ENCODE peak calls at places on chromosome 22, in seven cellular contexts. One of them, this sample, is unnamed.

GRCh38 chr22:33000342-33001280 is 57.6 kb downstream of the SYN3 start:
- DNase-seq in Peyer's patch: peak
- DNase-seq in cardiac muscle cell: peak
- DNase-seq in transverse colon: peak
- DNase-seq in brain microvascular endothelial cell: peak
- DNase-seq in cardiac fibroblast: peak
- DNase-seq in fibroblast of the aortic adventitia: peak
- DNase-seq in this sample: no peak

GRCh38 chr22:33438273-33438672 is 380.1 kb upstream of the SYN3 start:
- DNase-seq in brain microvascular endothelial cell: peak
- DNase-seq in Peyer's patch: no peak
- DNase-seq in cardiac muscle cell: peak
- DNase-seq in fibroblast of the aortic adventitia: peak
- DNase-seq in cardiac fibroblast: peak
- DNase-seq in transverse colon: no peak
- DNase-seq in this sample: no peak

GRCh38 chr22:42805998-42806481 is 51.0 kb downstream of the ARFGAP3 start:
- DNase-seq in cardiac muscle cell: no peak
- DNase-seq in brain microvascular endothelial cell: no peak
- DNase-seq in cardiac fibroblast: peak
- DNase-seq in transverse colon: no peak
- DNase-seq in Peyer's patch: no peak
- DNase-seq in fibroblast of the aortic adventitia: no peak
- DNase-seq in this sample: no peak

GRCh38 chr22:45470871-45471270 is 31.8 kb upstream of the FBLN1 start:
- DNase-seq in cardiac fibroblast: no peak
- DNase-seq in transverse colon: no peak
- DNase-seq in fibroblast of the aortic adventitia: no peak
- DNase-seq in cardiac muscle cell: no peak
- DNase-seq in brain microvascular endothelial cell: no peak
- DNase-seq in Peyer's patch: no peak
- DNase-seq in this sample: no peak

GRCh38 chr22:50208430-50208938 is 7.7 kb downstream of the SELENOO start:
- DNase-seq in Peyer's patch: no peak
- DNase-seq in cardiac fibroblast: no peak
- DNase-seq in cardiac muscle cell: no peak
- DNase-seq in brain microvascular endothelial cell: no peak
- DNase-seq in fibroblast of the aortic adventitia: no peak
- DNase-seq in transverse colon: no peak
- DNase-seq in this sample: no peak

GRCh38 chr22:32991353-32992115 is 66.6 kb downstream of the SYN3 start:
- DNase-seq in brain microvascular endothelial cell: no peak
- DNase-seq in Peyer's patch: no peak
- DNase-seq in cardiac muscle cell: peak
- DNase-seq in cardiac fibroblast: peak
- DNase-seq in fibroblast of the aortic adventitia: peak
- DNase-seq in transverse colon: no peak
- DNase-seq in this sample: no peak

GRCh38 chr22:31625661-31626426 is 36.2 kb downstream of the PISD start:
- DNase-seq in transverse colon: peak
- DNase-seq in cardiac muscle cell: peak
- DNase-seq in brain microvascular endothelial cell: peak
- DNase-seq in fibroblast of the aortic adventitia: peak
- DNase-seq in cardiac fibroblast: peak
- DNase-seq in Peyer's patch: no peak
- DNase-seq in this sample: no peak

GRCh38 chr22:48257690-48258065 is 1495.2 kb downstream of the TBC1D22A start:
- DNase-seq in brain microvascular endothelial cell: no peak
- DNase-seq in Peyer's patch: no peak
- DNase-seq in cardiac muscle cell: no peak
- DNase-seq in transverse colon: no peak
- DNase-seq in fibroblast of the aortic adventitia: no peak
- DNase-seq in cardiac fibroblast: no peak
- DNase-seq in this sample: no peak

GRCh38 chr22:47631571-47632102 is 869.2 kb downstream of the TBC1D22A start:
- DNase-seq in transverse colon: no peak
- DNase-seq in Peyer's patch: no peak
- DNase-seq in cardiac muscle cell: no peak
- DNase-seq in brain microvascular endothelial cell: no peak
- DNase-seq in cardiac fibroblast: no peak
- DNase-seq in fibroblast of the aortic adventitia: no peak
- DNase-seq in this sample: no peak

GRCh38 chr22:22035203-22035602 is 52.6 kb upstream of the TOP3B start:
- DNase-seq in cardiac fibroblast: no peak
- DNase-seq in fibroblast of the aortic adventitia: no peak
- DNase-seq in brain microvascular endothelial cell: no peak
- DNase-seq in Peyer's patch: no peak
- DNase-seq in transverse colon: no peak
- DNase-seq in cardiac muscle cell: no peak
- DNase-seq in this sample: no peak

GRCh38 chr22:39629851-39630250 is 59.3 kb downstream of the CACNA1I start:
- DNase-seq in fibroblast of the aortic adventitia: no peak
- DNase-seq in Peyer's patch: no peak
- DNase-seq in cardiac fibroblast: no peak
- DNase-seq in transverse colon: no peak
- DNase-seq in brain microvascular endothelial cell: no peak
- DNase-seq in cardiac muscle cell: no peak
- DNase-seq in this sample: no peak

GRCh38 chr22:45450931-45451651 is 37.6 kb downstream of the RIBC2 start:
- DNase-seq in Peyer's patch: no peak
- DNase-seq in fibroblast of the aortic adventitia: peak
- DNase-seq in cardiac muscle cell: peak
- DNase-seq in cardiac fibroblast: peak
- DNase-seq in brain microvascular endothelial cell: no peak
- DNase-seq in transverse colon: no peak
- DNase-seq in this sample: no peak

GRCh38 chr22:41355895-41356294 is 25.8 kb upstream of the TEF start:
- DNase-seq in transverse colon: no peak
- DNase-seq in brain microvascular endothelial cell: no peak
- DNase-seq in cardiac muscle cell: no peak
- DNase-seq in Peyer's patch: no peak
- DNase-seq in fibroblast of the aortic adventitia: no peak
- DNase-seq in cardiac fibroblast: no peak
- DNase-seq in this sample: no peak

DNA sequence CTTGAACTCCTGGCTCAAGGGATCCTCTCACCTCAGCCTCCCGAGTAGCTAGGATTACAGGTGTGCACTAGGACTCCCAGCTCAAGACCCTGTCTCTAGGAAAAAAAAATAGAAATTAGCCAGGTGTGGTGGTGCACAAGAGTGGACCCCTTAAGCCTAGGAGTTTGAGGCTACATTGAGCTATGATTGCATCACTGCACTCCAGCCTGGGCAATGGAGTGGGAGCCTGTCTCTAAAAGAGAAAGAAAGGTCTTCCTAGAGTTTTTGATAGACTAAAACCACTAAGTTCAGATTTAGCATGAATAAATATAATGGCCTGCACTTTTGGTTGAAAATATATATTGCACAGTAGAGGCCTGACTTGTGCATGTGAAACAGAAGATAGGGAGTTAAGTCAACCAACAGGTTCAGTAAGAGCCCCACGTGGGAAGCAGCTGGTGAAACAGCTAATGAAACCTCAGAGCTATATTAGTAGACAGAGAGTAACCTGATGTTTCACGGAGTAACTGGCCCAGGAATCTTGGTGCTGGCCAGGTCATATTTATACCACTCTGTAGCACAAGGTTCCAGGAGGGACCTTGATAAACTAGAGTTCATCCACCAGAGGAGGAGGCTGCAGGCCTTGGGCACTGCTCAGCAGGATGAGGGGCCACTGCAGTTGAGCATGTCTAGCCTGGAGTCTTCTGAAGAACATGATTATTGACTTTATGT is 4.6 kb upstream of the MICAL3 start:
- DNase-seq in Peyer's patch: no peak
- DNase-seq in transverse colon: peak
- DNase-seq in brain microvascular endothelial cell: no peak
- DNase-seq in fibroblast of the aortic adventitia: no peak
- DNase-seq in cardiac muscle cell: no peak
- DNase-seq in cardiac fibroblast: no peak
- DNase-seq in this sample: peak
- H3K4me3 ChIP-seq in Peyer's patch: no peak
- H3K4me3 ChIP-seq in transverse colon: no peak
- H3K4me3 ChIP-seq in brain microvascular endothelial cell: no peak
- H3K4me3 ChIP-seq in fibroblast of the aortic adventitia: no peak
- H3K4me3 ChIP-seq in cardiac muscle cell: no peak
- H3K4me3 ChIP-seq in cardiac fibroblast: peak
- H3K4me3 ChIP-seq in this sample: no peak

GRCh38 chr22:16932577-16932976 is 75.4 kb downstream of the GAB4 start:
- DNase-seq in brain microvascular endothelial cell: no peak
- DNase-seq in Peyer's patch: no peak
- DNase-seq in fibroblast of the aortic adventitia: no peak
- DNase-seq in cardiac fibroblast: no peak
- DNase-seq in cardiac muscle cell: no peak
- DNase-seq in transverse colon: no peak
- DNase-seq in this sample: no peak
- TF ChIP-seq CTCF in brain microvascular endothelial cell: no peak
- TF ChIP-seq CTCF in Peyer's patch: no peak
- TF ChIP-seq CTCF in fibroblast of the aortic adventitia: no peak
- TF ChIP-seq CTCF in cardiac fibroblast: no peak
- TF ChIP-seq CTCF in cardiac muscle cell: no peak
- TF ChIP-seq CTCF in transverse colon: no peak
- TF ChIP-seq CTCF in this sample: peak

DNA sequence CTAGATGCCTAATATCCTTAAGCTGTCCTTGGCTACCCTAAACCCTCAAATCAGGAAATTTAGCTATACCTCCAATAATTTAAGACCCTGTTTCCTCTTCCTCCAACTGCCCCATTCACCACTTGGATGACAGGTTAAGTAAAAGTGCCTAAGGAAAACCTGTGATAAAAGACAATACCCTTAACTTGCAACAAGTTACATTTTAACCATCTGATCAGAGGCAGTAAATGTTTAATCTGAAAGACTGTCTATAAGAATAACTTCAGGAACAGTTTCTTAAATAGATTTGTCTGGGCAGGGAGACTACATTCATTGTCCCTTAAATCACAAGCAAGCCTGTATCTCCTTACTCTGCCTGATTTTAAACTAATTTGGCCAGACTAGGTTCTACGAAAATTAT is 129.1 kb downstream of the APOL5 start:
- DNase-seq in brain microvascular endothelial cell: no peak
- DNase-seq in fibroblast of the aortic adventitia: no peak
- DNase-seq in transverse colon: no peak
- DNase-seq in Peyer's patch: no peak
- DNase-seq in cardiac muscle cell: no peak
- DNase-seq in cardiac fibroblast: no peak
- DNase-seq in this sample: no peak
- H3K4me3 ChIP-seq in brain microvascular endothelial cell: no peak
- H3K4me3 ChIP-seq in fibroblast of the aortic adventitia: no peak
- H3K4me3 ChIP-seq in transverse colon: no peak
- H3K4me3 ChIP-seq in Peyer's patch: no peak
- H3K4me3 ChIP-seq in cardiac muscle cell: no peak
- H3K4me3 ChIP-seq in cardiac fibroblast: no peak
- H3K4me3 ChIP-seq in this sample: no peak

GRCh38 chr22:36334081-36334831 is 53.5 kb downstream of the MYH9 start:
- DNase-seq in fibroblast of the aortic adventitia: no peak
- DNase-seq in cardiac muscle cell: no peak
- DNase-seq in cardiac fibroblast: no peak
- DNase-seq in Peyer's patch: no peak
- DNase-seq in transverse colon: peak
- DNase-seq in brain microvascular endothelial cell: no peak
- DNase-seq in this sample: no peak
- TF ChIP-seq CTCF in fibroblast of the aortic adventitia: no peak
- TF ChIP-seq CTCF in cardiac muscle cell: peak
- TF ChIP-seq CTCF in cardiac fibroblast: peak
- TF ChIP-seq CTCF in Peyer's patch: no peak
- TF ChIP-seq CTCF in transverse colon: no peak
- TF ChIP-seq CTCF in brain microvascular endothelial cell: peak
- TF ChIP-seq CTCF in this sample: peak

GRCh38 chr22:43812890-43813289 is 785 bp upstream of the EFCAB6 start:
- DNase-seq in fibroblast of the aortic adventitia: no peak
- DNase-seq in brain microvascular endothelial cell: no peak
- DNase-seq in cardiac fibroblast: no peak
- DNase-seq in cardiac muscle cell: no peak
- DNase-seq in transverse colon: no peak
- DNase-seq in Peyer's patch: no peak
- DNase-seq in this sample: no peak
- H3K4me3 ChIP-seq in fibroblast of the aortic adventitia: peak
- H3K4me3 ChIP-seq in brain microvascular endothelial cell: peak
- H3K4me3 ChIP-seq in cardiac fibroblast: peak
- H3K4me3 ChIP-seq in cardiac muscle cell: peak
- H3K4me3 ChIP-seq in transverse colon: peak
- H3K4me3 ChIP-seq in Peyer's patch: peak
- H3K4me3 ChIP-seq in this sample: peak

GRCh38 chr22:25192406-25192805 is 7.3 kb upstream of the CRYBB3 start:
- DNase-seq in Peyer's patch: no peak
- DNase-seq in cardiac muscle cell: no peak
- DNase-seq in cardiac fibroblast: no peak
- DNase-seq in brain microvascular endothelial cell: no peak
- DNase-seq in fibroblast of the aortic adventitia: no peak
- DNase-seq in transverse colon: no peak
- DNase-seq in this sample: no peak

GRCh38 chr22:25182131-25183110 is 17.2 kb upstream of the CRYBB3 start:
- DNase-seq in Peyer's patch: no peak
- DNase-seq in brain microvascular endothelial cell: no peak
- DNase-seq in fibroblast of the aortic adventitia: peak
- DNase-seq in cardiac muscle cell: peak
- DNase-seq in cardiac fibroblast: peak
- DNase-seq in transverse colon: no peak
- DNase-seq in this sample: no peak

GRCh38 chr22:25183959-25184619 is 15.6 kb upstream of the CRYBB3 start:
- DNase-seq in cardiac fibroblast: no peak
- DNase-seq in cardiac muscle cell: no peak
- DNase-seq in brain microvascular endothelial cell: no peak
- DNase-seq in Peyer's patch: no peak
- DNase-seq in fibroblast of the aortic adventitia: no peak
- DNase-seq in transverse colon: no peak
- DNase-seq in this sample: no peak

GRCh38 chr22:25186140-25186539 is 13.5 kb upstream of the CRYBB3 start:
- DNase-seq in cardiac fibroblast: no peak
- DNase-seq in brain microvascular endothelial cell: no peak
- DNase-seq in Peyer's patch: no peak
- DNase-seq in transverse colon: no peak
- DNase-seq in cardiac muscle cell: no peak
- DNase-seq in fibroblast of the aortic adventitia: no peak
- DNase-seq in this sample: no peak

DNA sequence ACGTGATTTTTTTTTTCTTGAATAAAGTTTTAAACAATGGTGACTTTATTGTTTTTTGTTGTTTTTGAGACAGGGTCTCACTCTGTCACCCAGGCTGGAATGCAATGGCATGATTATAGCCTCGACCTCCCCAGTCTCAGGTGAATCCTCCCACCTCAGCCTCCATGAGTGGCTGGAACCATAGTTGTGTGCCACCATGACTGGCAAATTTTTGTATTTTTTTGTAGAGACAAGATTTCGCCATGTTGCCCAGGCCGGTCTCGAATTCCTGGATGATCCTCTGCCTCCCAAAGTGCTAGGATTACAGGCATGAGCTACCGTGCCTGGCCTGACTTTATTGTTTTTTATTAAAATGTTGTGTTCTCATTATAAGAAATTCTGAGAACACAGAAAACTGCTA is 12.2 kb upstream of the CRYBB3 start:
- DNase-seq in transverse colon: no peak
- DNase-seq in brain microvascular endothelial cell: no peak
- DNase-seq in cardiac fibroblast: no peak
- DNase-seq in fibroblast of the aortic adventitia: no peak
- DNase-seq in Peyer's patch: no peak
- DNase-seq in cardiac muscle cell: no peak
- DNase-seq in this sample: no peak
- TF ChIP-seq CTCF in transverse colon: no peak
- TF ChIP-seq CTCF in brain microvascular endothelial cell: no peak
- TF ChIP-seq CTCF in cardiac fibroblast: no peak
- TF ChIP-seq CTCF in fibroblast of the aortic adventitia: no peak
- TF ChIP-seq CTCF in Peyer's patch: no peak
- TF ChIP-seq CTCF in cardiac muscle cell: no peak
- TF ChIP-seq CTCF in this sample: no peak